ENCODE peak calls at places on chromosomes 13 and 19, in eight cellular contexts. W is fibroblast of gingiva; V is colonic mucosa; H is NCI-H524; Q is activated naive CD8-positive, alpha-beta T cell treated with anti-CD3 and anti-CD28 coated beads, Interleukin-2, amount 50 U/mL, for 24 hours; O is Daoy; D is H1; C is heart right ventricle. X is an unnamed sample.

GRCh38 chr13:61417171-61417570 is 1.5 kb upstream of the PCDH20 start:
- DNase-seq in W (no peak), Q (no peak), H (no peak), O (no peak), C (no peak), D (no peak), V (no peak), X (no peak)

GRCh38 chr19:17687857-17688784 is at the start of gene UNC13A:
- DNase-seq in C (peak; percentile 56), V (peak; percentile 26), H (peak; percentile 59), W (no peak), O (peak; percentile 79), Q (peak; percentile 62), D (peak; percentile 98), X (no peak)

GRCh38 chr19:2273356-2274184 is 8.4 kb downstream of the PEAK3 start:
- DNase-seq in V (peak; percentile 82), W (peak; percentile 74), C (peak; percentile 82), D (peak; percentile 98), O (peak; percentile 79), H (peak; percentile 45), Q (peak; percentile 91), X (peak; percentile 66)

GRCh38 chr19:35671818-35672217 is 5.5 kb downstream of the UPK1A start:
- DNase-seq in V (no peak), Q (no peak), D (no peak), H (no peak), O (no peak), W (no peak), C (no peak), X (no peak)

GRCh38 chr13:74287672-74288169 is 153.5 kb upstream of the KLF12 start:
- DNase-seq in O (peak; percentile 46), V (peak; percentile 79), D (peak; percentile 49), W (peak; percentile 77), C (peak; percentile 65), H (peak; percentile 79), Q (peak; percentile 74), X (no peak)

GRCh38 chr19:18522124-18522861 is 423 bp upstream of the ELL start:
- DNase-seq in H (peak; percentile 100), D (peak; percentile 100), V (peak; percentile 100), W (peak; percentile 100), C (peak; percentile 100), Q (peak; percentile 100), O (peak; percentile 100), X (peak; percentile 99)

GRCh38 chr13:46569471-46569870 is 16.5 kb downstream of the LRCH1 start:
- DNase-seq in W (no peak), C (no peak), V (no peak), H (peak; percentile 86), O (no peak), Q (no peak), D (no peak), X (no peak)

GRCh38 chr13:65677906-65678305 is 1552.2 kb downstream of the PCDH9 start:
- DNase-seq in D (no peak), V (no peak), C (no peak), W (peak; percentile 36), H (no peak), Q (no peak), O (no peak), X (peak; percentile 18)

GRCh38 chr13:105063676-105064075 is 1471.8 kb downstream of the EFNB2 start:
- DNase-seq in V (no peak), O (no peak), W (no peak), Q (no peak), D (no peak), H (no peak), C (no peak), X (no peak)

X was measured in iPS DF 6.9.